ENCODE peak calls at places on chromosomes 1 and 21, in four cellular contexts. One of them, this sample, is unnamed. For H3K4me1, the result is how much of the 10 kb centered on the place peaks cover.

GRCh38 chr21:45817345-45817744 is 164.2 kb upstream of the COL6A1 start:
- DNase-seq in upper lobe of left lung: no peak
- DNase-seq in K562: no peak
- DNase-seq in HepG2: no peak
- DNase-seq in this sample: no peak

GRCh38 chr1:27659497-27660299 is 12.3 kb downstream of the IFI6 start:
- DNase-seq in upper lobe of left lung: peak
- DNase-seq in K562: peak
- DNase-seq in HepG2: peak
- DNase-seq in this sample: peak

GRCh38 chr1:85584264-85584781 is 3.8 kb downstream of the CCN1 start:
- DNase-seq in upper lobe of left lung: no peak
- DNase-seq in K562: no peak
- DNase-seq in HepG2: peak
- DNase-seq in this sample: no peak

GRCh38 chr1:156140879-156141707 is 12.3 kb upstream of the SEMA4A start:
- DNase-seq in upper lobe of left lung: no peak
- DNase-seq in K562: peak
- DNase-seq in HepG2: no peak
- DNase-seq in this sample: no peak

GRCh38 chr21:44892536-44893277 is 19.2 kb upstream of the PTTG1IP start:
- DNase-seq in upper lobe of left lung: peak
- DNase-seq in K562: peak
- DNase-seq in HepG2: no peak
- DNase-seq in this sample: peak

GRCh38 chr1:27150183-27150582 is 4.7 kb downstream of the SLC9A1 start:
- DNase-seq in upper lobe of left lung: no peak
- DNase-seq in K562: no peak
- DNase-seq in HepG2: no peak
- DNase-seq in this sample: no peak

GRCh38 chr1:17567582-17567981 is 28.1 kb downstream of the ARHGEF10L start:
- DNase-seq in upper lobe of left lung: no peak
- DNase-seq in K562: no peak
- DNase-seq in HepG2: no peak
- DNase-seq in this sample: peak

GRCh38 chr1:31222176-31222575 is 17.5 kb downstream of the NKAIN1 start:
- DNase-seq in upper lobe of left lung: no peak
- DNase-seq in K562: no peak
- DNase-seq in HepG2: no peak
- DNase-seq in this sample: no peak

GRCh38 chr1:160081261-160081936 is at the start of gene KCNJ9:
- DNase-seq in upper lobe of left lung: no peak
- DNase-seq in K562: peak
- DNase-seq in HepG2: no peak
- DNase-seq in this sample: no peak

GRCh38 chr1:84715620-84716019 is 25.4 kb upstream of the SSX2IP start:
- DNase-seq in upper lobe of left lung: no peak
- DNase-seq in K562: no peak
- DNase-seq in HepG2: no peak
- DNase-seq in this sample: no peak

GRCh38 chr1:6448749-6449631 is 17.0 kb downstream of the TNFRSF25 start:
- DNase-seq in upper lobe of left lung: no peak
- DNase-seq in K562: no peak
- DNase-seq in HepG2: peak
- DNase-seq in this sample: peak

GRCh38 chr1:110411173-110411572 is 3.7 kb upstream of the LAMTOR5 start:
- DNase-seq in upper lobe of left lung: no peak
- DNase-seq in K562: no peak
- DNase-seq in HepG2: no peak
- DNase-seq in this sample: no peak

GRCh38 chr1:28241633-28242241 is 5.8 kb downstream of the ATP5IF1 start:
- DNase-seq in upper lobe of left lung: no peak
- DNase-seq in K562: no peak
- DNase-seq in HepG2: no peak
- DNase-seq in this sample: no peak

GRCh38 chr1:210232524-210233215 is at the start of gene SERTAD4:
- DNase-seq in upper lobe of left lung: peak
- DNase-seq in K562: no peak
- DNase-seq in HepG2: no peak
- DNase-seq in this sample: peak

GRCh38 chr1:246114369-246114768 is 392.7 kb downstream of the SMYD3 start:
- DNase-seq in upper lobe of left lung: no peak
- DNase-seq in K562: no peak
- DNase-seq in HepG2: no peak
- DNase-seq in this sample: no peak

GRCh38 chr1:210801501-210801900 is 332.4 kb downstream of the KCNH1 start:
- DNase-seq in upper lobe of left lung: no peak
- DNase-seq in K562: no peak
- DNase-seq in HepG2: no peak
- DNase-seq in this sample: no peak

GRCh38 chr21:45293726-45294401 is 6.2 kb upstream of the POFUT2 start:
- DNase-seq in upper lobe of left lung: no peak
- DNase-seq in K562: no peak
- DNase-seq in HepG2: no peak
- DNase-seq in this sample: peak

GRCh38 chr1:23980006-23980724 is at the start of gene SRSF10:
- DNase-seq in upper lobe of left lung: peak
- DNase-seq in K562: peak
- DNase-seq in HepG2: peak
- DNase-seq in this sample: peak
- TF ChIP-seq EP300 in upper lobe of left lung: no peak
- TF ChIP-seq EP300 in K562: peak
- TF ChIP-seq EP300 in HepG2: peak
- TF ChIP-seq EP300 in this sample: peak

DNA sequence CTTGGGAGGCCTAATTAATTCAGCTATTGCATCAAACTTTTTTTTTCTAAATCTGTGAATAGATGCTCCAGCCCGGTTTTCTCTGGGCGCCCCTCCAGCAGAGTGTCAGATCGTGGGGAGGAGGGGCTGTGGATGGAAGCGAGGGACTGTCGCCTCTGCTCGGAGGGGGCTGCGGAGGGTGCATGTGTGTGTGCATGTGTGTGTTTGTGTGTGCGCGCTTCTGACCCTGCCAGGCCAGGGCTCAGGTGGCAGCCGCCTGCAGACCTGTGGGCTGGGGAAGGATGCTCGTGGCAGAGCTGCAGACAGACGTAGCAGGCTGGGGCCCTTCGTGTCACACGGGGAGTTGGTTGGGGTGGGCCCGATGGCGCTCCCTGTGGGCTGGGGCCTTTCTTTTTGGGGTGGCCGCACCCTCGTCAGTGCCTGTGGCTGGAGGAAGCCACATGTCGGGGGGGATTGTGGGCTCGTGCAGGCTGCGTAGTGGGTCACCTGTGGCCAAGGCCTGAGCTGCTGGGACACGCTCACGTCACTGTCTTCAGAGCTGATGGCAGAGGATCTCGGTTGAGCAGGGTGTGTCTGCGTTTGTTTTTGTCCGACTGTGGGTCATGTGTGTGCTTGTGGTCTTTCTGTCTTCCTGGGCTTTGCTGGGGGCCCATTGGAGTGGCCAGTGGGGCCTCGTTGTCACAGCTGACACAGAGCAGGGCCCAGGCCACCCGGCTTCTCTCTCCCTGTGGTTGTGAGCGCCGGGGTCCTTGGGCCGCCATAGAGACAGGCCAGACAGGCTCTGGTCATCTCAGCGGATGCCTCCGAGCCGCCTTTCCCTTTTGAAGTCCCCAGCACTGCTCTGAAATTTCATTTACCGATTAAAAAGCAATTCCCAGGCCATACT is 2.9 kb downstream of the SKI start:
- DNase-seq in upper lobe of left lung: peak
- DNase-seq in K562: peak
- DNase-seq in HepG2: no peak
- DNase-seq in this sample: peak
- H3K4me1 ChIP-seq in upper lobe of left lung: half or more
- H3K4me1 ChIP-seq in K562: under half
- H3K4me1 ChIP-seq in HepG2: under half
- H3K4me1 ChIP-seq in this sample: under half

GRCh38 chr1:230148768-230149469 is 81.9 kb downstream of the GALNT2 start:
- DNase-seq in upper lobe of left lung: no peak
- DNase-seq in K562: no peak
- DNase-seq in HepG2: no peak
- DNase-seq in this sample: no peak
- H3K4me3 ChIP-seq in upper lobe of left lung: no peak
- H3K4me3 ChIP-seq in K562: no peak
- H3K4me3 ChIP-seq in HepG2: no peak
- H3K4me3 ChIP-seq in this sample: no peak

GRCh38 chr1:93552751-93553455 is 105.0 kb downstream of the FNBP1L start:
- DNase-seq in upper lobe of left lung: no peak
- DNase-seq in K562: peak
- DNase-seq in HepG2: peak
- DNase-seq in this sample: no peak
- TF ChIP-seq EP300 in upper lobe of left lung: no peak
- TF ChIP-seq EP300 in K562: no peak
- TF ChIP-seq EP300 in HepG2: no peak
- TF ChIP-seq EP300 in this sample: no peak

GRCh38 chr1:202954057-202954745 is 3.9 kb downstream of the ADIPOR1 start:
- DNase-seq in upper lobe of left lung: no peak
- DNase-seq in K562: no peak
- DNase-seq in HepG2: no peak
- DNase-seq in this sample: no peak

GRCh38 chr1:202953412-202953811 is 4.7 kb downstream of the ADIPOR1 start:
- DNase-seq in upper lobe of left lung: no peak
- DNase-seq in K562: no peak
- DNase-seq in HepG2: no peak
- DNase-seq in this sample: no peak

GRCh38 chr1:202952818-202953217 is 5.3 kb downstream of the ADIPOR1 start:
- DNase-seq in upper lobe of left lung: peak
- DNase-seq in K562: no peak
- DNase-seq in HepG2: no peak
- DNase-seq in this sample: no peak

GRCh38 chr1:202945483-202945882 is 12.6 kb downstream of the ADIPOR1 start:
- DNase-seq in upper lobe of left lung: no peak
- DNase-seq in K562: no peak
- DNase-seq in HepG2: no peak
- DNase-seq in this sample: no peak

GRCh38 chr1:202951437-202951836 is 6.7 kb downstream of the ADIPOR1 start:
- DNase-seq in upper lobe of left lung: no peak
- DNase-seq in K562: no peak
- DNase-seq in HepG2: no peak
- DNase-seq in this sample: no peak
- H3K4me1 ChIP-seq in upper lobe of left lung: under half
- H3K4me1 ChIP-seq in K562: under half
- H3K4me1 ChIP-seq in HepG2: under half
- H3K4me1 ChIP-seq in this sample: under half

This sample was measured in ovary.